ENCODE peak calls at places on chromosomes 13 and 19, in seven cellular contexts. G, D, K, E, L, Q and J are unnamed samples.

GRCh38 chr19:34228347-34228746 is 26.0 kb upstream of the GARRE1 start:
- DNase-seq in G (no peak), D (no peak), K (no peak), E (no peak), L (no peak), Q (no peak), J (no peak)

GRCh38 chr19:45446295-45446694 is 21.5 kb upstream of the FOSB start:
- DNase-seq in G (no peak), D (no peak), K (no peak), E (no peak), L (no peak), Q (no peak), J (no peak)

GRCh38 chr13:67303661-67304333 is 73.7 kb upstream of the PCDH9 start:
- DNase-seq in G (no peak), D (no peak), K (no peak), E (no peak), L (no peak), Q (no peak), J (no peak)

GRCh38 chr13:26485786-26486185 is 71.7 kb upstream of the WASF3 start:
- DNase-seq in G (no peak), D (no peak), K (no peak), E (no peak), L (no peak), Q (no peak), J (no peak)

GRCh38 chr13:50400930-50401553 is 385.8 kb downstream of the KCNRG start:
- DNase-seq in G (no peak), D (no peak), K (no peak), E (no peak), L (no peak), Q (no peak), J (no peak)

GRCh38 chr13:41054212-41054877 is 7.0 kb upstream of the WBP4 start:
- DNase-seq in G (peak; percentile 50), D (no peak), K (no peak), E (no peak), L (no peak), Q (peak; percentile 58), J (no peak)

GRCh38 chr13:44317752-44318550 is 55.7 kb upstream of the SERP2 start:
- DNase-seq in G (no peak), D (no peak), K (no peak), E (no peak), L (no peak), Q (no peak), J (no peak)

GRCh38 chr19:3479819-3480215 is 508 bp downstream of the SMIM24 start:
- DNase-seq in G (peak; percentile 33), D (no peak), K (no peak), E (no peak), L (no peak), Q (peak; percentile 41), J (no peak)

GRCh38 chr19:39412100-39412866 is at the start of gene PLEKHG2:
- DNase-seq in G (peak; percentile 98), D (peak; percentile 97), K (peak; percentile 97), E (peak; percentile 95), L (peak; percentile 93), Q (peak; percentile 97), J (peak; percentile 96)

GRCh38 chr19:14073925-14074838 is 1.6 kb downstream of the MISP3 start:
- DNase-seq in G (no peak), D (no peak), K (no peak), E (no peak), L (peak; percentile 48), Q (no peak), J (peak; percentile 69)

DNA sequence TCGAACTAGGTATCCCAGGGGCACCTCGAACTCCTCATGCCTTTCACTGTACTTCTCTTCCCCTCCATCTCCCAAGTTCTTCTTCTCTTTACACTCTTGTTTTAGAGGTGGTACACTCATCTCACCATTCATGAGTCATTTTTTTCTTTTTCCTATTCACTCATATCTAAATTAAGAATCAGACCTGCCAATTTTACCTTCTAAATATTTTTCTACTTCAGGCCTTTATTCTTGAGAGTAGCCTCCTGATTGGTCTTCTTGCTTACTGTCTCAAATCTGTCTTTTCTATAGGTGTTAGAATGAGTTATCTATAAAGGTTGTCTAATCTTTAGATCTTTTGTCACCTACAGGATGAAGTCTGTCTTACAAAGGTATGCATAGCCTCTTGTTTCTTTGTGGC is 20.7 kb downstream of the TDRD3 start:
- DNase-seq in G (no peak), D (no peak), K (no peak), E (no peak), L (no peak), Q (no peak), J (no peak)
- H3K27ac ChIP-seq in G (no peak overlapping the region), D (no peak overlapping the region), K (no peak overlapping the region), E (no peak overlapping the region), L (no peak overlapping the region), Q (no peak overlapping the region), J (no peak overlapping the region)

GRCh38 chr19:15129856-15130580 is 22.8 kb downstream of the SYDE1 start:
- DNase-seq in G (peak; percentile 25), D (no peak), K (no peak), E (no peak), L (peak; percentile 50), Q (no peak), J (no peak)
- H3K27ac ChIP-seq in G (no peak overlapping the region), D (no peak overlapping the region), K (no peak overlapping the region), E (no peak overlapping the region), L (no peak overlapping the region), Q (no peak overlapping the region), J (no peak overlapping the region)

GRCh38 chr19:6772866-6773322 is 386 bp downstream of the VAV1 start:
- DNase-seq in G (no peak), D (no peak), K (no peak), E (no peak), L (no peak), Q (no peak), J (no peak)

GRCh38 chr19:6772028-6772865 is at the start of gene VAV1:
- DNase-seq in G (peak; percentile 79), D (peak; percentile 21), K (peak; percentile 65), E (peak; percentile 95), L (peak; percentile 13), Q (peak; percentile 81), J (peak; percentile 89)

GRCh38 chr19:6774821-6775707 is 2.6 kb downstream of the VAV1 start:
- DNase-seq in G (no peak), D (no peak), K (peak; percentile 36), E (peak; percentile 43), L (no peak), Q (no peak), J (no peak)

GRCh38 chr19:6776999-6777398 is 4.5 kb downstream of the VAV1 start:
- DNase-seq in G (no peak), D (no peak), K (no peak), E (no peak), L (no peak), Q (no peak), J (no peak)

GRCh38 chr19:6773323-6773931 is 919 bp downstream of the VAV1 start:
- DNase-seq in G (peak; percentile 46), D (no peak), K (peak; percentile 66), E (peak; percentile 90), L (peak; percentile 2), Q (peak; percentile 39), J (peak; percentile 69)
- H3K27ac ChIP-seq in G (peak overlapping the region; percentile 81), D (no peak overlapping the region), K (no peak overlapping the region), E (no peak overlapping the region), L (peak overlapping the region; percentile 16), Q (peak overlapping the region; percentile 77), J (peak overlapping the region; percentile 68)

GRCh38 chr19:55284405-55285058 is 735 bp downstream of the BRSK1 start:
- DNase-seq in G (no peak), D (no peak), K (no peak), E (peak; percentile 31), L (no peak), Q (no peak), J (no peak)
- H3K27ac ChIP-seq in G (no peak overlapping the region), D (peak overlapping the region; percentile 87), K (peak overlapping the region; percentile 83), E (no peak overlapping the region), L (peak overlapping the region; percentile 97), Q (no peak overlapping the region), J (no peak overlapping the region)

GRCh38 chr13:97974773-97975172 is 21.3 kb downstream of the IPO5 start:
- DNase-seq in G (no peak), D (no peak), K (no peak), E (no peak), L (no peak), Q (no peak), J (no peak)
- H3K27ac ChIP-seq in G (no peak overlapping the region), D (peak overlapping the region; percentile 99), K (no peak overlapping the region), E (no peak overlapping the region), L (no peak overlapping the region), Q (no peak overlapping the region), J (no peak overlapping the region)

GRCh38 chr13:114069376-114070097 is 62.9 kb downstream of the RASA3 start:
- DNase-seq in G (no peak), D (no peak), K (no peak), E (peak; percentile 50), L (no peak), Q (no peak), J (peak; percentile 44)
- H3K27ac ChIP-seq in G (no peak overlapping the region), D (peak overlapping the region; percentile 99), K (peak overlapping the region; percentile 54), E (no peak overlapping the region), L (no peak overlapping the region), Q (no peak overlapping the region), J (peak overlapping the region; percentile 74)